ENCODE peak calls at places on chromosomes 12 and 14, in five cellular contexts. One of them, this sample, is unnamed.
A peak's percentile ranks its signal among the peaks of the same experiment; 100 is the strongest.

GRCh38 chr14:104386281-104386841 is 193.2 kb upstream of the C14orf180 start:
- DNase-seq in WTC11: peak; percentile 10
- DNase-seq in AG08396: no peak
- DNase-seq in activated CD4-positive, alpha-beta T cell treated with anti-CD3 and anti-CD28 coated beads for 48 hours: no peak
- DNase-seq in glutamatergic neuron: peak; percentile 67
- DNase-seq in this sample: no peak

GRCh38 chr12:53231859-53232640 is at the start of gene RARG:
- DNase-seq in glutamatergic neuron: no peak
- DNase-seq in WTC11: peak; percentile 57
- DNase-seq in AG08396: peak; percentile 90
- DNase-seq in activated CD4-positive, alpha-beta T cell treated with anti-CD3 and anti-CD28 coated beads for 48 hours: peak; percentile 75
- DNase-seq in this sample: no peak

GRCh38 chr14:68248481-68249255 is 429.1 kb downstream of the RAD51B start:
- DNase-seq in glutamatergic neuron: peak; percentile 20
- DNase-seq in AG08396: peak; percentile 33
- DNase-seq in WTC11: no peak
- DNase-seq in activated CD4-positive, alpha-beta T cell treated with anti-CD3 and anti-CD28 coated beads for 48 hours: no peak
- DNase-seq in this sample: peak; percentile 60

GRCh38 chr12:54725233-54725843 is 77.2 kb upstream of the DCD start:
- DNase-seq in AG08396: peak; percentile 15
- DNase-seq in glutamatergic neuron: peak; percentile 17
- DNase-seq in WTC11: no peak
- DNase-seq in activated CD4-positive, alpha-beta T cell treated with anti-CD3 and anti-CD28 coated beads for 48 hours: no peak
- DNase-seq in this sample: peak; percentile 4

GRCh38 chr14:45716506-45716905 is 463.5 kb upstream of the MIS18BP1 start:
- DNase-seq in activated CD4-positive, alpha-beta T cell treated with anti-CD3 and anti-CD28 coated beads for 48 hours: no peak
- DNase-seq in WTC11: no peak
- DNase-seq in glutamatergic neuron: peak; percentile 17
- DNase-seq in AG08396: no peak
- DNase-seq in this sample: no peak

GRCh38 chr12:45435945-45436710 is 220.2 kb downstream of the ANO6 start:
- DNase-seq in activated CD4-positive, alpha-beta T cell treated with anti-CD3 and anti-CD28 coated beads for 48 hours: no peak
- DNase-seq in WTC11: no peak
- DNase-seq in glutamatergic neuron: no peak
- DNase-seq in AG08396: no peak
- DNase-seq in this sample: no peak

GRCh38 chr12:124923906-124924734 is 9.7 kb upstream of the UBC start:
- DNase-seq in WTC11: no peak
- DNase-seq in AG08396: no peak
- DNase-seq in activated CD4-positive, alpha-beta T cell treated with anti-CD3 and anti-CD28 coated beads for 48 hours: no peak
- DNase-seq in glutamatergic neuron: no peak
- DNase-seq in this sample: no peak

GRCh38 chr14:61475316-61475715 is 153.9 kb downstream of the PRKCH start:
- DNase-seq in WTC11: no peak
- DNase-seq in AG08396: no peak
- DNase-seq in activated CD4-positive, alpha-beta T cell treated with anti-CD3 and anti-CD28 coated beads for 48 hours: no peak
- DNase-seq in glutamatergic neuron: no peak
- DNase-seq in this sample: peak; percentile 78

GRCh38 chr12:31390991-31391390 is 65.0 kb upstream of the SINHCAF start:
- DNase-seq in activated CD4-positive, alpha-beta T cell treated with anti-CD3 and anti-CD28 coated beads for 48 hours: no peak
- DNase-seq in AG08396: no peak
- DNase-seq in glutamatergic neuron: no peak
- DNase-seq in WTC11: no peak
- DNase-seq in this sample: no peak